ENCODE peak calls at places on chromosome 16, in six cellular contexts. One of them, this sample, is unnamed.

GRCh38 chr16:2752850-2753522 is 548 bp downstream of the SRRM2 start:
- DNase-seq in stimulated activated CD4-positive, alpha-beta T cell treated with anti-CD3 and anti-CD28 coated beads, Interleukin-1b, Interleukin-23, amount 100 ng/mL, for 24 hours: peak
- DNase-seq in M059J: peak
- DNase-seq in renal cortical epithelial cell: peak
- DNase-seq in mucosa of descending colon: no peak
- DNase-seq in stimulated activated CD8-positive, alpha-beta memory T cell treated with anti-CD3 and anti-CD28 coated beads, Interleukin-4, amount 100 ng/mL, for 24 hours: peak
- DNase-seq in this sample: no peak

GRCh38 chr16:57042157-57043111 is 49.9 kb upstream of the CPNE2 start:
- DNase-seq in stimulated activated CD4-positive, alpha-beta T cell treated with anti-CD3 and anti-CD28 coated beads, Interleukin-1b, Interleukin-23, amount 100 ng/mL, for 24 hours: peak
- DNase-seq in M059J: no peak
- DNase-seq in renal cortical epithelial cell: peak
- DNase-seq in mucosa of descending colon: no peak
- DNase-seq in stimulated activated CD8-positive, alpha-beta memory T cell treated with anti-CD3 and anti-CD28 coated beads, Interleukin-4, amount 100 ng/mL, for 24 hours: peak
- DNase-seq in this sample: no peak

GRCh38 chr16:57559075-57559790 is 16.8 kb downstream of the ADGRG5 start:
- DNase-seq in stimulated activated CD4-positive, alpha-beta T cell treated with anti-CD3 and anti-CD28 coated beads, Interleukin-1b, Interleukin-23, amount 100 ng/mL, for 24 hours: no peak
- DNase-seq in M059J: no peak
- DNase-seq in renal cortical epithelial cell: no peak
- DNase-seq in mucosa of descending colon: no peak
- DNase-seq in stimulated activated CD8-positive, alpha-beta memory T cell treated with anti-CD3 and anti-CD28 coated beads, Interleukin-4, amount 100 ng/mL, for 24 hours: no peak
- DNase-seq in this sample: no peak

GRCh38 chr16:72875291-72876036 is 172.5 kb downstream of the ZFHX3 start:
- DNase-seq in stimulated activated CD4-positive, alpha-beta T cell treated with anti-CD3 and anti-CD28 coated beads, Interleukin-1b, Interleukin-23, amount 100 ng/mL, for 24 hours: no peak
- DNase-seq in M059J: no peak
- DNase-seq in renal cortical epithelial cell: no peak
- DNase-seq in mucosa of descending colon: no peak
- DNase-seq in stimulated activated CD8-positive, alpha-beta memory T cell treated with anti-CD3 and anti-CD28 coated beads, Interleukin-4, amount 100 ng/mL, for 24 hours: no peak
- DNase-seq in this sample: no peak

GRCh38 chr16:853306-853705 is 52.8 kb upstream of the GNG13 start:
- DNase-seq in stimulated activated CD4-positive, alpha-beta T cell treated with anti-CD3 and anti-CD28 coated beads, Interleukin-1b, Interleukin-23, amount 100 ng/mL, for 24 hours: no peak
- DNase-seq in M059J: no peak
- DNase-seq in renal cortical epithelial cell: no peak
- DNase-seq in mucosa of descending colon: no peak
- DNase-seq in stimulated activated CD8-positive, alpha-beta memory T cell treated with anti-CD3 and anti-CD28 coated beads, Interleukin-4, amount 100 ng/mL, for 24 hours: no peak
- DNase-seq in this sample: no peak

GRCh38 chr16:66515543-66516171 is 34.3 kb downstream of the TK2 start:
- DNase-seq in stimulated activated CD4-positive, alpha-beta T cell treated with anti-CD3 and anti-CD28 coated beads, Interleukin-1b, Interleukin-23, amount 100 ng/mL, for 24 hours: no peak
- DNase-seq in M059J: peak
- DNase-seq in renal cortical epithelial cell: peak
- DNase-seq in mucosa of descending colon: no peak
- DNase-seq in stimulated activated CD8-positive, alpha-beta memory T cell treated with anti-CD3 and anti-CD28 coated beads, Interleukin-4, amount 100 ng/mL, for 24 hours: no peak
- DNase-seq in this sample: no peak

GRCh38 chr16:51773491-51773890 is 622.4 kb upstream of the SALL1 start:
- DNase-seq in stimulated activated CD4-positive, alpha-beta T cell treated with anti-CD3 and anti-CD28 coated beads, Interleukin-1b, Interleukin-23, amount 100 ng/mL, for 24 hours: no peak
- DNase-seq in M059J: no peak
- DNase-seq in renal cortical epithelial cell: no peak
- DNase-seq in mucosa of descending colon: no peak
- DNase-seq in stimulated activated CD8-positive, alpha-beta memory T cell treated with anti-CD3 and anti-CD28 coated beads, Interleukin-4, amount 100 ng/mL, for 24 hours: no peak
- DNase-seq in this sample: no peak

GRCh38 chr16:52283018-52283417 is 263.9 kb downstream of the TOX3 start:
- DNase-seq in stimulated activated CD4-positive, alpha-beta T cell treated with anti-CD3 and anti-CD28 coated beads, Interleukin-1b, Interleukin-23, amount 100 ng/mL, for 24 hours: no peak
- DNase-seq in M059J: no peak
- DNase-seq in renal cortical epithelial cell: peak
- DNase-seq in mucosa of descending colon: no peak
- DNase-seq in stimulated activated CD8-positive, alpha-beta memory T cell treated with anti-CD3 and anti-CD28 coated beads, Interleukin-4, amount 100 ng/mL, for 24 hours: no peak
- DNase-seq in this sample: no peak